ENCODE peak calls at places on chromosomes 4 and X, in nine cellular contexts. X, N, A, U, Q, L, K, B and I are unnamed samples.

GRCh38 chrX:2325076-2325784 is 175.5 kb downstream of the DHRSX start:
- DNase-seq in X (no peak), N (no peak), A (no peak), U (no peak), Q (peak; percentile 84), L (no peak), K (peak; percentile 55), B (peak; percentile 47), I (peak; percentile 75)

GRCh38 chr4:948101-948935 is 16.1 kb downstream of the TMEM175 start:
- DNase-seq in X (no peak), N (no peak), A (no peak), U (peak; percentile 50), Q (no peak), L (no peak), K (no peak), B (no peak), I (peak; percentile 68)

GRCh38 chrX:56978172-56978571 is 17.2 kb downstream of the SPIN3 start:
- DNase-seq in X (peak; percentile 30), N (no peak), A (peak; percentile 73), U (peak; percentile 14), Q (peak; percentile 30), L (no peak), K (peak; percentile 47), B (peak; percentile 5), I (no peak)

GRCh38 chr4:163330828-163331628 is 1.4 kb downstream of the NPY1R start:
- DNase-seq in X (no peak), N (no peak), A (no peak), U (no peak), Q (no peak), L (no peak), K (no peak), B (no peak), I (no peak)

GRCh38 chr4:65653740-65654361 is 16.4 kb downstream of the EPHA5 start:
- DNase-seq in X (no peak), N (no peak), A (no peak), U (no peak), Q (no peak), L (no peak), K (peak; percentile 24), B (no peak), I (no peak)

GRCh38 chrX:74465424-74465823 is 44.1 kb downstream of the SLC16A2 start:
- DNase-seq in X (no peak), N (no peak), A (no peak), U (no peak), Q (no peak), L (no peak), K (no peak), B (no peak), I (no peak)

GRCh38 chr4:175971393-175972179 is 94.1 kb upstream of the WDR17 start:
- DNase-seq in X (no peak), N (no peak), A (no peak), U (no peak), Q (no peak), L (no peak), K (no peak), B (no peak), I (no peak)

GRCh38 chrX:55839480-55839879 is 121.9 kb downstream of the RRAGB start:
- DNase-seq in X (no peak), N (no peak), A (no peak), U (no peak), Q (no peak), L (no peak), K (no peak), B (no peak), I (no peak)

GRCh38 chrX:25976683-25977310 is 161.3 kb upstream of the MAGEB18 start:
- DNase-seq in X (no peak), N (no peak), A (no peak), U (no peak), Q (no peak), L (no peak), K (no peak), B (no peak), I (no peak)

GRCh38 chr4:15451181-15451865 is 18.4 kb upstream of the CC2D2A start:
- DNase-seq in X (no peak), N (no peak), A (no peak), U (no peak), Q (no peak), L (peak; percentile 81), K (peak; percentile 11), B (no peak), I (no peak)

GRCh38 chr4:186829097-186829496 is 105.4 kb upstream of the FAT1 start:
- DNase-seq in X (no peak), N (no peak), A (no peak), U (no peak), Q (no peak), L (no peak), K (no peak), B (no peak), I (no peak)

GRCh38 chr4:8725845-8726244 is 133.3 kb downstream of the CPZ start:
- DNase-seq in X (no peak), N (no peak), A (no peak), U (no peak), Q (no peak), L (no peak), K (no peak), B (no peak), I (peak; percentile 35)

GRCh38 chr4:100935090-100935489 is 412.2 kb downstream of the PPP3CA start:
- DNase-seq in X (peak; percentile 20), N (no peak), A (peak; percentile 44), U (no peak), Q (no peak), L (no peak), K (peak; percentile 31), B (no peak), I (no peak)
- TF ChIP-seq CTCF in X (peak; percentile 17), N (peak; percentile 37), A (peak; percentile 54), U (peak; percentile 11), Q (no peak), L (peak; percentile 17), K (peak; percentile 29), B (peak; percentile 10), I (no peak)

GRCh38 chr4:121070696-121071639 is 1.4 kb downstream of the NDNF start:
- DNase-seq in X (peak; percentile 17), N (no peak), A (no peak), U (no peak), Q (peak; percentile 67), L (no peak), K (peak; percentile 13), B (peak; percentile 33), I (peak; percentile 49)

GRCh38 chr4:121072080-121072835 is at the start of gene NDNF:
- DNase-seq in X (no peak), N (no peak), A (no peak), U (peak; percentile 1), Q (peak; percentile 75), L (no peak), K (peak; percentile 12), B (peak; percentile 44), I (peak; percentile 50)

GRCh38 chr4:121071640-121072037 is 696 bp downstream of the NDNF start:
- DNase-seq in X (no peak), N (no peak), A (no peak), U (no peak), Q (no peak), L (no peak), K (no peak), B (no peak), I (no peak)

GRCh38 chr4:121072836-121073362 is 564 bp upstream of the NDNF start:
- DNase-seq in X (no peak), N (no peak), A (no peak), U (no peak), Q (peak; percentile 37), L (no peak), K (peak; percentile 5), B (no peak), I (peak; percentile 44)

DNA sequence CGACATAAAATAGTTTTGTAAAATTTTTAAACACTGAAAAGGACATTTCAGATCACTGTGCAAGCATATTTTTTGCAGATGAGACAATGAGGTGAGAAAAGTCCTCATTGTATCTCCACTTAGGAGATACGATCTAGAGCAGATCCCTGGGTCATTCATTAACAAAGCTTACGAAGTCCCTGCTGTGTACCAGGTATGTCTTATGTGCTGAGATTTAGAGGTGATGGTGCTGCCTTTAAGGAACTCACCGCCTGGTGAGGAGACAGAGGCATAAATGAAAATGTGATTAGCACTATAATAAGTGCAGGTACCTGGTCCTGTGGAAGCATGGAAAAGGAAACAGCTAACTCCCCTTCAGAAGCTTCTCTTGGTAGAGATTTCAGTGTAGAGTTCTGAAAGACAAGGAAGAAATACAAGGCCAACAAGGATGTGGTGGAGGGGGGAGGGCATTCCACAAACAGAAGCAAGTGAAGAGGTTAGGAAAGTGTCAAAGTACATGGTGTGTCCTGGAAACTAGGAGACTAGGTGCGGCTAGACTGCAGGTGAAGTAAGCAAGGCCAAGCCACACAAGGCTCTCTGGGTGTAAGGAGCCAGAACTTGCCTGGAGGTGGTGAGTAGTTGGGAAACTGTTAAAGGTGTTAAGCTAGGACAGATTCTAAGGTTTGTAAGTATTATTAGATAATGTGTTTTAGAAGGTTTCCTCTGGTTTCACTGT is 1.5 kb upstream of the NDNF start:
- DNase-seq in X (no peak), N (no peak), A (no peak), U (no peak), Q (peak; percentile 61), L (no peak), K (no peak), B (no peak), I (no peak)
- H3K27ac ChIP-seq in X (no peak overlapping the region), N (no peak overlapping the region), A (no peak overlapping the region), U (no peak overlapping the region), Q (no peak overlapping the region), L (no peak overlapping the region), K (no peak overlapping the region), B (no peak overlapping the region), I (no peak overlapping the region)

DNA sequence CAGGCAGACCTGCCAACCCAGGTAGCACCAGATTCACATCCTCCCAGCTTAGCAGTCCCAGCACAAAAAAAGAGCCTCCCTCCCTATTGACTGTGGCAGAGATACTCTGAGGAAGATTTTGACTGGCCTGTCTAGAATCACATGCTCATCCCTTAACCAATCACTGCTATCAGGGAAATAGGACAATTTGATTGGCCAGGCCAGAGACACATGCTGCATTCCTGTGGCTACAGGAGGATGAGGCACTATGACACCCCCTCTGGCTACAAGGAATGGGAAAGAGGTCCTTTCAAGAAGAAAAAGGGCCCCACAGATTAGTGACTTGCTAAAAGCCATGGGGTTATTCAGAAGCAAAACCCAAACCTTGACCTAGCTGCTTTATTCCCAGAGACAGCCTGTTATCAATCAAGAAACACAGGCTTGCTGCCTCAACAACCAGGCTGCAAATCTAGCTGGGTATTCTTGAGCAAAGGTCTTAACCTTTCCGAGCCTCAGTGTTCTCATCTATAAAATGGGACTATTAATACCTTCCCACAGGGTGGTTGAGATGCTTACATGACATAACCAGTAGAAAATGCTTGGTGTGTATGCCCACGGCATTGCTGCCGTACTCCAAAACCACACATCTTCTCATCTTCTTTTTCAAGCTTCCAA is 147.6 kb downstream of the BCOR start:
- DNase-seq in X (peak; percentile 23), N (no peak), A (peak; percentile 49), U (no peak), Q (no peak), L (no peak), K (no peak), B (no peak), I (no peak)
- TF ChIP-seq CTCF in X (no peak), N (no peak), A (no peak), U (no peak), Q (no peak), L (no peak), K (no peak), B (no peak), I (no peak)

DNA sequence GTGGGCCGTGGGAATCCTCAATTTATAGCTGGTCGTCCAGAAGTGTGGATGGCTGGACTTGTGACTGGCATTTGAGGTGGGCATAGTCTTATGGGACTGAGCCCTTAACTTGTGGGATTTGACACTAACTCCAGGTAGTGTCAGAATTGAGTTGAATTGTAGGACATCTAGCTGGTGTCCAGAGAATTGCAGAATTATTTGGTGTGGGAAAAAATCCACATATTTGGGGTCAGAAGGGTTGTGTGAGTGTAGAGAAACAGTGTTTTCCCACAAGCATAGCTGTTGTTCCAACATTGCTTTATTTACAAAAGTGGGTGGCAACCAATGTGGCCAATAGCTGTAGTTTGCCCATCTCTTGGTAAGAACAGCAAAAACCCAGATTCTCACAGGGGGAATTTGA is 91.3 kb downstream of the MOSPD2 start:
- DNase-seq in X (no peak), N (no peak), A (peak; percentile 62), U (no peak), Q (no peak), L (no peak), K (peak; percentile 19), B (no peak), I (no peak)
- H3K27ac ChIP-seq in X (no peak overlapping the region), N (no peak overlapping the region), A (peak overlapping the region; percentile 99), U (no peak overlapping the region), Q (no peak overlapping the region), L (no peak overlapping the region), K (no peak overlapping the region), B (no peak overlapping the region), I (no peak overlapping the region)